ENCODE peak calls at places on chromosome 4, in ten cellular contexts. H, F, Y, P, E, I, X, S, K and Z are unnamed samples.

GRCh38 chr4:12399781-12400180 is 971.1 kb upstream of the HS3ST1 start:
- DNase-seq in P (no peak), E (no peak), K (no peak), S (no peak), Y (peak), I (no peak), X (peak), F (no peak), H (peak), Z (no peak)

GRCh38 chr4:176792348-176793059 is at the start of gene VEGFC:
- DNase-seq in K (peak), Y (peak), I (no peak), S (peak), E (peak), X (peak), P (peak), F (peak), H (peak), Z (peak)

GRCh38 chr4:152935661-152936445 is at the start of gene FHDC1:
- DNase-seq in Y (no peak), S (peak), H (no peak), P (peak), I (no peak), F (peak), K (peak), E (no peak), X (no peak), Z (peak)

GRCh38 chr4:160299177-160299576 is 1196.3 kb downstream of the RAPGEF2 start:
- DNase-seq in P (no peak), F (no peak), X (no peak), Y (no peak), H (no peak), S (no peak), I (no peak), E (no peak), K (no peak), Z (no peak)

GRCh38 chr4:8780086-8780485 is 91.6 kb downstream of the HMX1 start:
- DNase-seq in K (no peak), E (no peak), H (no peak), I (no peak), Y (no peak), F (no peak), P (no peak), S (no peak), X (no peak), Z (no peak)

GRCh38 chr4:119099227-119099910 is 36.3 kb upstream of the MYOZ2 start:
- DNase-seq in I (no peak), E (no peak), S (no peak), F (no peak), K (no peak), X (peak), P (no peak), H (peak), Y (peak), Z (no peak)

GRCh38 chr4:46994007-46994405 is 625 bp upstream of the GABRA4 start:
- DNase-seq in K (no peak), F (no peak), S (no peak), Y (no peak), E (no peak), X (no peak), I (no peak), H (no peak), P (no peak), Z (no peak)

GRCh38 chr4:16745009-16745408 is 153.4 kb downstream of the LDB2 start:
- DNase-seq in E (peak), I (no peak), S (no peak), P (no peak), F (peak), H (peak), K (no peak), X (peak), Y (peak), Z (peak)

GRCh38 chr4:113476800-113477199 is 284.7 kb downstream of the CAMK2D start:
- DNase-seq in K (no peak), I (no peak), P (no peak), F (no peak), S (no peak), E (no peak), Y (no peak), X (peak), H (peak), Z (no peak)

GRCh38 chr4:161248880-161249279 is 914.9 kb downstream of the FSTL5 start:
- DNase-seq in F (no peak), P (no peak), Y (no peak), X (no peak), I (no peak), S (no peak), K (no peak), E (no peak), H (no peak), Z (no peak)

GRCh38 chr4:1841201-1841885 is 14.6 kb downstream of the LETM1 start:
- DNase-seq in E (no peak), X (no peak), P (no peak), S (no peak), I (no peak), F (peak), Y (no peak), K (no peak), H (no peak), Z (no peak)

GRCh38 chr4:80694178-80694577 is 336.3 kb upstream of the BMP3 start:
- DNase-seq in F (no peak), S (no peak), X (no peak), E (no peak), P (no peak), Y (no peak), I (no peak), K (no peak), H (peak), Z (no peak)

GRCh38 chr4:126955292-126956191 is 677.2 kb upstream of the INTU start:
- DNase-seq in X (no peak), H (no peak), I (no peak), F (no peak), Y (no peak), S (no peak), P (no peak), K (no peak), E (no peak), Z (peak)

GRCh38 chr4:119240128-119240527 is 27.6 kb downstream of the USP53 start:
- DNase-seq in Y (no peak), F (no peak), S (no peak), X (no peak), I (no peak), H (no peak), K (no peak), P (no peak), E (no peak), Z (no peak)

GRCh38 chr4:81429031-81429430 is 42.7 kb downstream of the RASGEF1B start:
- DNase-seq in P (no peak), K (no peak), F (no peak), S (no peak), Y (no peak), E (no peak), H (no peak), I (no peak), X (no peak), Z (no peak)

GRCh38 chr4:1472148-1472797 is 66.0 kb upstream of the NKX1-1 start:
- DNase-seq in H (no peak), E (no peak), S (peak), F (no peak), K (no peak), X (no peak), P (no peak), I (no peak), Y (no peak), Z (no peak)

GRCh38 chr4:77818667-77819408 is at the start of gene CNOT6L:
- DNase-seq in X (peak), F (peak), Y (peak), K (peak), H (peak), P (peak), S (peak), I (peak), E (peak), Z (peak)

GRCh38 chr4:15550491-15550890 is 80.8 kb downstream of the CC2D2A start:
- DNase-seq in I (no peak), E (no peak), X (no peak), K (no peak), S (no peak), F (no peak), P (no peak), Y (peak), H (no peak), Z (no peak)

GRCh38 chr4:74362347-74362746 is 2.6 kb upstream of the EREG start:
- DNase-seq in E (no peak), K (no peak), X (peak), F (no peak), H (no peak), I (no peak), P (no peak), Y (no peak), S (no peak), Z (no peak)

GRCh38 chr4:74366367-74366891 is 1.5 kb downstream of the EREG start:
- DNase-seq in Y (peak), E (no peak), I (no peak), S (no peak), F (no peak), K (no peak), P (no peak), X (no peak), H (no peak), Z (no peak)

GRCh38 chr4:74367656-74368055 is 2.7 kb downstream of the EREG start:
- DNase-seq in Y (no peak), E (no peak), I (no peak), X (no peak), F (no peak), H (no peak), S (no peak), K (no peak), P (peak), Z (no peak)

GRCh38 chr4:74364649-74365491 is at the start of gene EREG:
- DNase-seq in P (peak), X (peak), K (peak), S (peak), H (peak), I (no peak), Y (peak), F (peak), E (peak), Z (peak)

DNA sequence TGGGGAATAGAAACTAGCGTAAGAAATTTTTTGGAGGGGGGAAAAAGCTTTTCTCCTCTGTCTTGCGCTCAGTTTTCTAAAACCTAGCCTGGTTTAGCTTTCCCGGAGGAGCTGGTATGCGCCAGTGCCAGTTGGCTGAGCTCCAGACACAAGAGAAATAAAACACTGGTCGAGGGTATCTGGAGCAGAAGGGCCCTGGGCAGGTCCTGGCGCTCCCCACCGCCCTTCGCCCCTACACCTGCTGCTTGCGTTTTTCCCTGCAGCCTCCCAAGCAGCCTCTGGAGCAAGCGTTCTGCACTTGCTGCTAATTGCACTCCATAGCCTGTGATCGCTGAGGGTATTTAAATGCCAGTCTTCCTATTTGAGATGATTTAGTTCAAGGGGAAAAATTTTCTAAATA is 816 bp downstream of the EREG start:
- DNase-seq in K (no peak), P (peak), F (peak), S (peak), E (no peak), H (no peak), Y (peak), X (no peak), I (no peak), Z (no peak)
- H3K4me3 ChIP-seq in K (peak), P (peak), F (no peak), S (no peak), E (peak), H (no peak), Y (peak), X (peak), I (peak), Z (no peak)

DNA sequence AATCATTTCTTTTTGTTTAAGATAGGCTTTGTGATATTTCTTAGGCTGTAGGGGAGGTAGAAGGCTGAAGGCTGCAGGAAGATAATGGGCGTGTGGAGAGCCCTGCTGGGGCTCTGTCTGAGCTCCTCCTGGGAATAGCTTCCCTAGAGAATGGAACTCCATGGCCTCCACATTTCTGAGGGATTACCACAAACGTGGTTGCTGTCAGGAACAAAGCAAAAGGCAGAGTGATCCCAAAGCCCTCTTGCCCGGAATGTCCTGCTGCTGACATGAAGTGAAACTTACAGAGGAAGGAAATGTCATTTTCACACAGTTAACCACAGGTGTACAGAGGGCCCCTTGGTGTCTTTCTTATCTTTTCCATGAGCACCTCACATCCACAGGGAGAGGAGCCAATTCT is 89.3 kb downstream of the DDIT4L start:
- DNase-seq in I (no peak), F (no peak), H (no peak), K (no peak), E (no peak), S (no peak), Y (no peak), X (no peak), P (no peak), Z (no peak)
- H3K4me3 ChIP-seq in I (no peak), F (no peak), H (no peak), K (no peak), E (no peak), S (no peak), Y (no peak), X (no peak), P (no peak), Z (no peak)

DNA sequence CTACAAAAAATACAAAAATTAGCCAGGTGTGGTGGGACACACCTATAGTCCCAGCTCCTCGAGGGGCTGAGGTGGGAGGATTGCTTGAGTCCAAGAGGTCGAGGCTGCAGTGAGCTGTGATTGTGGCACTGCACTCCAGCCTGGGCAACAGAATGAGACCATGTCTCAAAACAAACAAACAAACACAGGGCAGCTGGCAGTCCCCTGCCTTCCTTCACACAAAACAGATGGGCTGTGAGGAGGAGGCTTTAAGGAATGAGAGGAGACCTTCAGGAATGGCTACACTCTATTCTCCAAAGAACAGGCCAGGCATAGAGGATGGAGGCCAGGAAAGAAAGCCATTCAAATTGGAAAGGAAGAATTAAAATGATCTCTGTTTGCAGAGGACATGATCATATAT is 65.6 kb upstream of the MAML3 start:
- DNase-seq in F (no peak), H (no peak), Y (no peak), X (no peak), E (no peak), P (no peak), I (no peak), S (no peak), K (no peak), Z (no peak)
- H3K4me3 ChIP-seq in F (no peak), H (no peak), Y (no peak), X (no peak), E (no peak), P (no peak), I (no peak), S (no peak), K (no peak), Z (no peak)

GRCh38 chr4:5165419-5166369 is 114.4 kb downstream of the STK32B start:
- DNase-seq in K (no peak), P (no peak), I (no peak), H (no peak), E (peak), Y (peak), F (no peak), X (peak), S (no peak), Z (no peak)

GRCh38 chr4:5164221-5164912 is 113.1 kb downstream of the STK32B start:
- DNase-seq in H (no peak), I (no peak), S (no peak), F (no peak), P (no peak), K (no peak), Y (no peak), X (no peak), E (no peak), Z (no peak)

GRCh38 chr4:5166377-5166776 is 115.1 kb downstream of the STK32B start:
- DNase-seq in F (no peak), H (no peak), P (no peak), Y (no peak), S (no peak), E (no peak), I (no peak), X (no peak), K (no peak), Z (no peak)

GRCh38 chr4:5160668-5161067 is 109.4 kb downstream of the STK32B start:
- DNase-seq in E (no peak), S (no peak), Y (no peak), I (no peak), K (no peak), P (no peak), X (no peak), H (no peak), F (no peak), Z (no peak)

DNA sequence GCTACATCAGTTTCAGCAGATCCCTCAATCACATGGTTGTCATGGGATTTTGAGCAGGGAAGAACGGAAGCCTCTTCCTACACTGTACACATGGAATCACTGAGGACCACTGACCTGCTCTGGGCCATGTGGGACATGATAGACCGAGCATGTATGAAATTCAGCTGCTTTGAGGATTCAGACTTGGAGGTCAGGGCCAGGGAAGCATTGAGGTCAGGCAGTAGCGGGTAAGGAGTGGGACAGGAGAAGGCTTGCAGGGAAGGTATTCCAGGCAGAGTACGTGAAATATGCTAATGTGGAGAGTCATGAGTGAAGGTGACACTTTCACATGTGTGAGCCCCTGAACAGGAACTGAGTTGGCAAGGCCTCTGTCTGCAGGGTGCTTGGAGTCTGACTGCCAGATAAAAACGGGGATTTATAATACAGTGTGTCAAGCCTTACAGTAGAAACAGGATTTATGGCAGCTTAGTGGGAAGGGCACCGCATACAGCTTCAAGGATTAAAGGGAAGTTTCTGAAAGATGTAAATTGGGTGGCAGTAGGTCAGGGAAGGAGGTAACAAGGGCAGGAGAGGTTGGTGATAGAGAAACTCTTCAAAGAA is 111.7 kb downstream of the STK32B start:
- DNase-seq in P (no peak), Y (no peak), S (no peak), F (no peak), E (no peak), I (no peak), K (no peak), H (no peak), X (no peak), Z (no peak)
- H3K4me3 ChIP-seq in P (no peak), Y (no peak), S (no peak), F (no peak), E (no peak), I (no peak), K (no peak), H (no peak), X (no peak), Z (no peak)

DNA sequence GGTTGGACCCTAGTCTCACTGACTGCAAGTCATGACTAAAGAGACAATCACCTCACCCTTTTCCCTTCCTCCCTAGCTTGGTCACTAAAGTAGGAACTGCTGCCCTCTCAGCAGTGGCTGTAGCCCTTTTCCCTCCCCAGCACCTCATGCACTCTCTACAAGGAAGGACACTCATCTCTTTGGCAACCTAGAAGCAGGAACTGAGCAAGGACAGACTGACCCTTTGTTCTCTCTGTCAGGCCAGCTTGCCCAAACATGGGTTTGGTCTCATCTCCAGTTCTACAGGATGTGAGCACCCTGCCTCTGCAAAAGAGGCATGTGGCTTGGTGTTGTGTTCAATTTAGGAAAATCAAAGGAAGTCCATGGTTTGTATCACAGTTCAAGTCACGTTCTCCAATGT is 15.8 kb downstream of the LEF1 start:
- DNase-seq in E (no peak), Y (no peak), F (no peak), H (no peak), P (no peak), I (no peak), X (no peak), K (no peak), S (no peak), Z (no peak)
- H3K4me3 ChIP-seq in E (no peak), Y (no peak), F (no peak), H (no peak), P (no peak), I (no peak), X (no peak), K (no peak), S (no peak), Z (no peak)

DNA sequence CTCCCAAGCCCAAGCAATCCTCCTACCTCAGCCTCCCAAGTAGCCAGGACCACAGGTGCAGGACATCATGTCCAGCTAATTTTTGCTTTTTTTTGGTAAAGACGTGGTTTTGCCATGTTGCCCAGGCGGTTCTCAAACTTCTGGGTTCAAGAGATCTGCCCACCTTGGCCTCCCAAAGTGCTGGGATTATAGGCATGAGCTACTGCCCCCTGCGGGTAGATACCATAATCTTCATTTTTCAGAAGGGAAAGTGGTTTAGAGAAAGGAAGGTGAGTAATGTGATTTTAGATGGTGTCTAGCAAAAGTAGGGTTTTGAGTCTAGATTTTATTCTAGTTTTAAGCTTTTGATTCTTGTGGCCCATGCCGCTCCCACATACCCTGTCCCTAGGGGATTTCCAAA is 205.3 kb upstream of the CLNK start:
- DNase-seq in I (no peak), K (no peak), P (no peak), H (no peak), E (no peak), X (no peak), S (no peak), F (no peak), Y (no peak), Z (no peak)
- H3K4me3 ChIP-seq in I (no peak), K (no peak), P (no peak), H (no peak), E (no peak), X (no peak), S (no peak), F (no peak), Y (no peak), Z (no peak)